ENCODE peak calls at places on chromosomes 5 and 9, in four cellular contexts. Z, I, B and T are unnamed samples.

GRCh38 chr9:117094493-117094892 is 320.4 kb downstream of the ASTN2 start:
- DNase-seq in Z (no peak), I (no peak), B (no peak), T (no peak)

GRCh38 chr5:7714119-7714518 is 136.8 kb downstream of the CFAP90 start:
- DNase-seq in Z (no peak), I (no peak), B (no peak), T (peak)

GRCh38 chr9:4680750-4681149 is 1.4 kb downstream of the CDC37L1 start:
- DNase-seq in Z (no peak), I (no peak), B (no peak), T (no peak)

GRCh38 chr5:135587849-135588248 is 9.1 kb upstream of the CXCL14 start:
- DNase-seq in Z (no peak), I (no peak), B (no peak), T (no peak)

GRCh38 chr5:83718936-83719495 is 1.6 kb downstream of the HAPLN1 start:
- DNase-seq in Z (no peak), I (no peak), B (no peak), T (no peak)

GRCh38 chr5:114101153-114101552 is 260.7 kb upstream of the KCNN2 start:
- DNase-seq in Z (no peak), I (peak), B (peak), T (peak)

GRCh38 chr5:53946405-53947100 is 363.8 kb downstream of the ARL15 start:
- DNase-seq in Z (no peak), I (no peak), B (no peak), T (no peak)

GRCh38 chr5:143826909-143827514 is 15.1 kb downstream of the HMHB1 start:
- DNase-seq in Z (no peak), I (peak), B (no peak), T (no peak)

GRCh38 chr5:180313677-180314076 is 21.8 kb upstream of the MAPK9 start:
- DNase-seq in Z (peak), I (no peak), B (peak), T (no peak)

GRCh38 chr9:77848428-77848827 is 183.2 kb downstream of the GNAQ start:
- DNase-seq in Z (no peak), I (no peak), B (no peak), T (peak)

GRCh38 chr5:140284013-140284412 is 18.9 kb downstream of the PFDN1 start:
- DNase-seq in Z (no peak), I (no peak), B (no peak), T (no peak)

GRCh38 chr9:35944173-35944572 is 13.8 kb downstream of the OR2S2 start:
- DNase-seq in Z (no peak), I (no peak), B (peak), T (no peak)

GRCh38 chr9:35948451-35948850 is 9.5 kb downstream of the OR2S2 start:
- DNase-seq in Z (no peak), I (no peak), B (no peak), T (no peak)

GRCh38 chr9:35942286-35942685 is 15.7 kb downstream of the OR2S2 start:
- DNase-seq in Z (no peak), I (no peak), B (no peak), T (no peak)

GRCh38 chr9:35948901-35949318 is 9.0 kb downstream of the OR2S2 start:
- DNase-seq in Z (no peak), I (no peak), B (peak), T (no peak)

GRCh38 chr9:35945341-35946018 is 12.5 kb downstream of the OR2S2 start:
- DNase-seq in Z (peak), I (peak), B (peak), T (peak)
- H3K4me3 ChIP-seq in Z (no peak), I (no peak), B (no peak), T (peak)

GRCh38 chr9:119667163-119667562 is 297.9 kb upstream of the BRINP1 start:
- DNase-seq in Z (no peak), I (no peak), B (no peak), T (no peak)
- TF ChIP-seq CTCF in Z (no peak), I (no peak), B (no peak), T (no peak)

GRCh38 chr5:126055348-126055729 is 367.9 kb upstream of the GRAMD2B start:
- DNase-seq in Z (no peak), I (no peak), B (no peak), T (no peak)

GRCh38 chr5:126056362-126056761 is 366.8 kb upstream of the GRAMD2B start:
- DNase-seq in Z (no peak), I (no peak), B (no peak), T (no peak)

GRCh38 chr5:126052791-126053190 is 370.4 kb upstream of the GRAMD2B start:
- DNase-seq in Z (no peak), I (no peak), B (no peak), T (no peak)

GRCh38 chr5:126053630-126054029 is 369.6 kb upstream of the GRAMD2B start:
- DNase-seq in Z (no peak), I (no peak), B (no peak), T (no peak)

DNA sequence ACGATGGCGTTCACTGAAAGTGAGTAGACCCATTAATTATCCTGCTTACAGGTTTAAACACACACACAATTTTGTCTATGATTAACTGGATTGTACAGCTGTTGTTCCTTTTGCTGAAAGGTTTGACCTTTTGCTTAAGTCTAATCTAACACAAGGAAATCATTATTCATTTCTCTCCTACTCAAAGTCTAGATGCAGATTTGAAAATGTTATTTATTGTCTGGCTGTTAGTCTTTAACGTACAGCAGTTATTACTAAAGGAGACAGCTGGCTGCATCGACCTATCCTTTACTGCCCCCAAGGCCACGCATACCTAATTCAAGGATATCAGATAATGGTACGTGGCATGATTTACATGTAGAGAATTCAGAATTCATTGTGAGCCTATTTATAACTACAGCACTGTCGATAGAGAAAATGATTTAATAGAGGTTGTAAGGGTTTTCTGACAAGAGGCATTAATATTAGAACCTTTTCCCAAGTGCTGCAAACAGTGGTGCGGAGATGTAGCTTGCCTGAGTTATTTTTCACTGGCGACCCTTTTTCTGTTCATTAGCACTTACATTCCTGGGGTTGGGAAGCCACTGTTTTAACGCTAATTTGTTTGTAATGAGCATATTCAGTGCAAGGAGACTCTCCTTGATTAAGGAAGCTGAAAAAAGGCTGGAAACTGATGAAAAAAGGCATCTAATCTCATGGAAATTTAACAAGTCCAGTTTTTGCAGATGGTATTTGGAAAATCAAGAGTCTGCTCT is 368.4 kb upstream of the GRAMD2B start:
- DNase-seq in Z (no peak), I (no peak), B (no peak), T (no peak)
- H3K4me3 ChIP-seq in Z (no peak), I (no peak), B (no peak), T (no peak)

GRCh38 chr5:12016149-12016740 is 112.0 kb upstream of the CTNND2 start:
- DNase-seq in Z (no peak), I (no peak), B (no peak), T (peak)
- TF ChIP-seq CTCF in Z (no peak), I (no peak), B (no peak), T (no peak)

GRCh38 chr9:136365775-136366223 is 2.3 kb upstream of the DNLZ start:
- DNase-seq in Z (no peak), I (no peak), B (no peak), T (no peak)

GRCh38 chr9:136363106-136363605 is 388 bp downstream of the DNLZ start:
- DNase-seq in Z (peak), I (peak), B (peak), T (peak)

GRCh38 chr9:136363606-136364368 is at the start of gene DNLZ:
- DNase-seq in Z (peak), I (peak), B (peak), T (peak)

GRCh38 chr9:136364942-136365774 is 1.6 kb upstream of the DNLZ start:
- DNase-seq in Z (no peak), I (no peak), B (no peak), T (no peak)

GRCh38 chr9:136364369-136364748 is 815 bp upstream of the DNLZ start:
- DNase-seq in Z (no peak), I (no peak), B (no peak), T (no peak)
- H3K4me3 ChIP-seq in Z (no peak), I (no peak), B (no peak), T (no peak)

DNA sequence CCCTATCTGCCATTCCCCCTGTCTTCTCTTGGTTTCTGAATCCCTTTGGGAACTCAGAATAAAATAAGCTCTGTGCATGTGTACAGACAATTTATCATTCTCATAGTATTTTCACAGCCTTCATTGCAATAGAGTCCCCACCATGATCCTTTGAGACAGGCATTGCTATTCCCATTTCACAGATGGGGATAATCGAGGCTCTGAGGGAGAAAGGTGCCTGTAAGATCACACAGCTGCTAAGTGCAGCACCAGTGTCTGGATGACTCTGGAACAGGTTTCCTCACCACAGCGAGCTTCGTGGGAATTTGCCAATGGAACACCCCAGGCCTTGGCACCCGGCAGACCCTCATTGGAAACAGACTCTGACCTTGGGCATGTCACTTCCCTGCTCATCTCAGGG is 293.6 kb downstream of the NSG2 start:
- DNase-seq in Z (no peak), I (no peak), B (no peak), T (no peak)
- TF ChIP-seq CTCF in Z (no peak), I (no peak), B (no peak), T (no peak)

GRCh38 chr5:149623473-149623872 is 42.2 kb downstream of the ARHGEF37 start:
- DNase-seq in Z (no peak), I (no peak), B (no peak), T (no peak)
- H3K4me3 ChIP-seq in Z (no peak), I (no peak), B (no peak), T (no peak)

GRCh38 chr5:146475190-146475801 is 28.2 kb downstream of the TCERG1 start:
- DNase-seq in Z (no peak), I (no peak), B (no peak), T (no peak)
- TF ChIP-seq CTCF in Z (no peak), I (peak), B (no peak), T (peak)